ENCODE peak calls at places on chromosomes 2 and 18, in seven cellular contexts. Q is K562, I is HCT116, N is HepG2, C is SK-N-SH, T is H1, U is GM12878. A is an unnamed sample.

GRCh38 chr2:44273596-44273995 is 1.7 kb upstream of the SLC3A1 start:
- DNase-seq in Q (no peak), I (no peak), N (no peak), C (no peak), T (no peak), U (no peak), A (no peak)

GRCh38 chr18:48802543-48803428 is 148.0 kb downstream of the SMAD7 start:
- DNase-seq in Q (no peak), I (no peak), N (no peak), C (no peak), T (no peak), U (no peak), A (no peak)

GRCh38 chr2:38467768-38468463 is 90.8 kb upstream of the ATL2 start:
- DNase-seq in Q (no peak), I (no peak), N (no peak), C (no peak), T (no peak), U (no peak), A (no peak)

GRCh38 chr2:75053484-75054112 is 95.2 kb downstream of the POLE4 start:
- DNase-seq in Q (peak; percentile 52), I (peak; percentile 36), N (peak; percentile 65), C (peak; percentile 58), T (peak; percentile 31), U (peak; percentile 69), A (peak; percentile 52)

GRCh38 chr2:42153944-42154593 is 15.1 kb upstream of the EML4 start:
- DNase-seq in Q (no peak), I (no peak), N (no peak), C (no peak), T (no peak), U (no peak), A (no peak)

GRCh38 chr2:218036371-218036770 is 32.7 kb upstream of the RUFY4 start:
- DNase-seq in Q (no peak), I (no peak), N (no peak), C (no peak), T (no peak), U (no peak), A (no peak)

GRCh38 chr18:51399491-51400122 is 202.1 kb upstream of the MEX3C start:
- DNase-seq in Q (no peak), I (no peak), N (no peak), C (no peak), T (no peak), U (no peak), A (no peak)

GRCh38 chr2:48723125-48723524 is 32.4 kb downstream of the LHCGR start:
- DNase-seq in Q (no peak), I (no peak), N (no peak), C (no peak), T (no peak), U (no peak), A (no peak)

GRCh38 chr2:54063967-54064535 is 51.4 kb upstream of the ACYP2 start:
- DNase-seq in Q (no peak), I (no peak), N (no peak), C (no peak), T (no peak), U (no peak), A (no peak)

GRCh38 chr2:32182667-32183066 is 17.0 kb downstream of the SLC30A6 start:
- DNase-seq in Q (no peak), I (no peak), N (no peak), C (no peak), T (no peak), U (no peak), A (no peak)

GRCh38 chr18:36284671-36285295 is 12.7 kb upstream of the FHOD3 start:
- DNase-seq in Q (peak; percentile 53), I (peak; percentile 60), N (peak; percentile 62), C (peak; percentile 55), T (no peak), U (peak; percentile 40), A (no peak)

GRCh38 chr18:77858331-77858730 is 608.7 kb downstream of the GALR1 start:
- DNase-seq in Q (no peak), I (no peak), N (no peak), C (no peak), T (no peak), U (no peak), A (no peak)

GRCh38 chr2:105744091-105744908 is 412 bp upstream of the NCK2 start:
- DNase-seq in Q (peak; percentile 93), I (no peak), N (peak; percentile 19), C (peak; percentile 96), T (no peak), U (no peak), A (no peak)

GRCh38 chr2:241223211-241224067 is 35.0 kb downstream of the ANO7 start:
- DNase-seq in Q (no peak), I (no peak), N (peak; percentile 76), C (no peak), T (no peak), U (no peak), A (no peak)

GRCh38 chr2:170747921-170748320 is 22.3 kb upstream of the ERICH2 start:
- DNase-seq in Q (peak; percentile 38), I (no peak), N (no peak), C (no peak), T (no peak), U (no peak), A (no peak)

GRCh38 chr2:70523996-70524965 is 29.3 kb downstream of the TGFA start:
- DNase-seq in Q (no peak), I (peak; percentile 86), N (peak; percentile 40), C (no peak), T (peak; percentile 21), U (no peak), A (peak; percentile 42)

GRCh38 chr18:12290086-12290485 is 18.0 kb upstream of the TUBB6 start:
- DNase-seq in Q (no peak), I (no peak), N (no peak), C (no peak), T (no peak), U (no peak), A (no peak)

GRCh38 chr18:12291161-12291560 is 16.9 kb upstream of the TUBB6 start:
- DNase-seq in Q (no peak), I (no peak), N (no peak), C (no peak), T (no peak), U (no peak), A (no peak)

GRCh38 chr18:12287131-12287681 is 20.8 kb upstream of the TUBB6 start:
- DNase-seq in Q (no peak), I (no peak), N (no peak), C (peak; percentile 47), T (no peak), U (no peak), A (no peak)

GRCh38 chr18:12288406-12288762 is 19.7 kb upstream of the TUBB6 start:
- DNase-seq in Q (no peak), I (no peak), N (no peak), C (no peak), T (no peak), U (no peak), A (no peak)

DNA sequence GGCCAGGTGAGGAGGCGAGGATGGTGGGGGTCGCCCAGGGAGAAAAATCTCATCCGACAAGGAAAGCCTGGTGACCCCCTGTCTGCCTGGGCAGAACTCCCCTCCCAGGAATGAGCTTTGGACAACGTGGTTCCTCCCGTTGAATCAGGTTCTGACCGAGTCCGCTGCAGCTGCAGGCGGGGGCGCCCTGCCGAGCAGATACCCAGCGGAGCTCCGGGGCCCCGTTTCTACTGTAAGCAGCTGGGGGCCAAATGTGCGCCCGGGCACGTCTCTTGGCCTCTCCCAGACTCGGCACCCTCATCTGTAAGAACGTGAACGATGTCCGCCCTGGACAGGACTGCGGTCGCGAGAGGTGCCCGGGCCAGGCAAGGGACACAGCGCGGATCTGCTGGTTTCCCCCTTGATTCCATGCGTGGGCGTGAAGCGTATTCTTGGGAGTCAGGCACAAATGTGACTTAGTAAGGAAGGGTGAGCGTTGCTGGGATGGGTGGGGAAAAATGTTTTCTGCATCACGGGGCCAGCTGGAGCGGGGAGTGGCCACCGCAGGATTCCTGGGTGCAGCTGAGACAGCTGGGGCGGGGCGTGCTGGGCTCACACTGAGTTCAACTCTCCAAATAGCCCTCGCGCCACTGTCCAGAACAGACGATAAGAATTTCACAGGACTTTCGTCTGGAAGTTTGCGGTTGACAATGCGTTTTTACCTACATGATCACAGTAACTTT is 20.2 kb upstream of the TUBB6 start:
- DNase-seq in Q (peak; percentile 82), I (peak; percentile 54), N (peak; percentile 23), C (peak; percentile 55), T (no peak), U (no peak), A (no peak)
- TF ChIP-seq YY1 in Q (no peak), I (no peak), N (no peak), C (no peak), T (no peak), U (no peak), A (no peak)

DNA sequence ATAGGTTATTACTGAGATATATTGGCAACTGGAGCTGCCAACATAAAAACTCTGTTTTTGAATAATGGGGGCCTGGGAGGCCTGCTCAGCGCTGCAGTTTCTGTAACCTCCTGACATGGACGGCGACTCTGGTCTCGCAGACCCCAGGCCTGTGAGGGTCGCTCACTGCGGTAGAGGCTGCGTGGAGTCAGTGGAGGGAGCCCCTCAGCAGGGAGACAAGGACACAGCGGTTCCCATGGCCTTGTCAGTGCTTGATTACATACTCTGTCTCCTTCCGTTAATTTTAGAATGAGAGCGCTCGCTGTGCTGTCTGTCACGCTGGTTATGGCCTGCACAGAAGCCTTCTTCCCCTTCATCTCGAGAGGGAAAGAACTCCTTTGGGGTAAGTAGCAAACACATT is 858 bp downstream of the TPO start:
- DNase-seq in Q (no peak), I (no peak), N (no peak), C (no peak), T (no peak), U (no peak), A (no peak)
- TF ChIP-seq YY1 in Q (no peak), I (no peak), N (no peak), C (no peak), T (no peak), U (no peak), A (no peak)

DNA sequence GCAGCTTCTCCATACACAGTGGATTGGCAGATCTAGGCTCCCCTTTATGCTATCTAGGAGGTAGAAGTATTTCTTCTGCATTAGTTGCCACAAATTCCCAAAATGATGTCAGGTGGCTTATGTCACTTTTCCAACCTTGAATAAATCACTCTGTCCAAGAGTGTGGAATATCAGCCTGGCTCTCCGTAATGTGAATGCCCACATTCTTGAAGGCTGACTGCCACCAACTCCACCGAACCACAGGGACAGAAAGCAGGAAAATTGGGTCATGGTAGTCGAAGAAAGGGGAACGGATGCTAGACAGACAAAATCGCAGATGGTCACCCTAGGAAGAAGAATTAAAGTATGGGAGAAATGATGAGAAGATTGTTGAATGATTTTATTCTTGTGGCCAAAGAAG is 624.9 kb upstream of the CDH2 start:
- DNase-seq in Q (no peak), I (no peak), N (no peak), C (no peak), T (no peak), U (no peak), A (no peak)
- TF ChIP-seq YY1 in Q (no peak), I (no peak), N (no peak), C (no peak), T (no peak), U (no peak), A (no peak)

DNA sequence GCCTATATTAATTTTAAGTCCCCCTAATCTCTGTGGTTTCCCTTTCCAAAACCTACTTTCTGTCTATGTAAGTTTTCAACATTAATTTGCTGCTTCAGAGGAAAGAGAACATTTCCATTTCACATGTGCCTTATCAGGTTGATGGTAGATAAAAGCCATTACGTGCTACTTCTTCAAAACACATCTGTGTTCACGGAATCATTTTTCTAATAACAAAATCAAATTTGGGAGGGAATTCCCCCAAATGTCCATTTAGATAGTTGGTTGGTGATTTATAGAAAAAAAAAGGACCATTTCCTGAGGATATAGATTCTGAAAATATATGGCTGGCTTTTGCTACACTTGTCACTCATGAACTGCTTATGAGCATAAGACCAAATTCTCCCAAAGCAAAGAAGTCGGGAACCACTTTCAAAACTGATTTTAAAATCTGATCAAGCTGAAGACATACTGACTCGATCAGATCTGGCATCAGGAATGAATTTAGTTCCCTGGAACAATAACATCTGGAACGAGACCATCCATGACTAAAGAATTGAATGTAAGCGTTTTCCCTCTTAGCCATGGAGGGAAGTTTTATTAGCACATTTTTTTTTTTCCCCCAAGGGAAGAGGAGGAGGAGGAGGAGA is 8.2 kb downstream of the PTGR3 start:
- DNase-seq in Q (no peak), I (no peak), N (no peak), C (no peak), T (no peak), U (no peak), A (no peak)
- TF ChIP-seq YY1 in Q (no peak), I (no peak), N (no peak), C (no peak), T (no peak), U (no peak), A (no peak)

A was measured in NT2/D1.